ENCODE peak calls at places on chromosomes 2 and 18, in six cellular contexts. X is osteoblast, Y is H9, B is IMR-90, H is HCT116, I is GM23248. W is an unnamed sample. For H3K4me1, the result is how much of the 10 kb centered on the place peaks cover.

GRCh38 chr2:227198866-227199265 is 34.4 kb downstream of the COL4A3 start:
- DNase-seq in X (no peak), Y (no peak), B (no peak), H (no peak), I (no peak), W (no peak)

GRCh38 chr2:62348700-62349099 is 152.8 kb downstream of the B3GNT2 start:
- DNase-seq in X (no peak), Y (no peak), B (no peak), H (no peak), I (no peak), W (no peak)

GRCh38 chr2:230582851-230583283 is 129.8 kb upstream of the CAB39 start:
- DNase-seq in X (peak), Y (no peak), B (peak), H (no peak), I (no peak), W (no peak)

GRCh38 chr2:43399515-43400245 is 173.3 kb upstream of the ZFP36L2 start:
- DNase-seq in X (peak), Y (no peak), B (peak), H (no peak), I (peak), W (no peak)

GRCh38 chr2:158045362-158045761 is 56.3 kb upstream of the UPP2 start:
- DNase-seq in X (no peak), Y (peak), B (no peak), H (peak), I (no peak), W (no peak)

GRCh38 chr2:190482441-190482840 is 52.1 kb downstream of the NEMP2 start:
- DNase-seq in X (no peak), Y (no peak), B (peak), H (no peak), I (peak), W (no peak)

GRCh38 chr2:185484601-185485000 is 254.0 kb upstream of the FSIP2 start:
- DNase-seq in X (no peak), Y (peak), B (no peak), H (no peak), I (no peak), W (no peak)

GRCh38 chr18:46542545-46542944 is 114.5 kb downstream of the LOXHD1 start:
- DNase-seq in X (no peak), Y (no peak), B (no peak), H (no peak), I (peak), W (no peak)

GRCh38 chr2:40325111-40325510 is 126.8 kb downstream of the SLC8A1 start:
- DNase-seq in X (no peak), Y (no peak), B (no peak), H (no peak), I (no peak), W (no peak)

GRCh38 chr2:73984922-73985317 is 210 bp downstream of the TET3 start:
- DNase-seq in X (peak), Y (no peak), B (no peak), H (no peak), I (no peak), W (no peak)

GRCh38 chr2:43068053-43068471 is 158.3 kb downstream of the ZFP36L2 start:
- DNase-seq in X (peak), Y (peak), B (no peak), H (no peak), I (no peak), W (no peak)

GRCh38 chr2:181821064-181821463 is 70.5 kb upstream of the ITPRID2 start:
- DNase-seq in X (peak), Y (no peak), B (no peak), H (no peak), I (no peak), W (no peak)

GRCh38 chr2:181818036-181818680 is 73.4 kb upstream of the ITPRID2 start:
- DNase-seq in X (no peak), Y (no peak), B (no peak), H (no peak), I (no peak), W (no peak)

GRCh38 chr2:181818826-181819225 is 72.7 kb upstream of the ITPRID2 start:
- DNase-seq in X (no peak), Y (no peak), B (no peak), H (no peak), I (no peak), W (no peak)

GRCh38 chr2:181823405-181823804 is 68.1 kb upstream of the ITPRID2 start:
- DNase-seq in X (no peak), Y (no peak), B (peak), H (no peak), I (no peak), W (no peak)

GRCh38 chr2:181822097-181822496 is 69.4 kb upstream of the ITPRID2 start:
- DNase-seq in X (no peak), Y (no peak), B (no peak), H (no peak), I (no peak), W (no peak)
- H3K4me1 ChIP-seq in X (under half), Y (under half), B (under half), H (under half), I (under half), W (under half)

GRCh38 chr2:137607722-137608121 is 356.6 kb upstream of the HNMT start:
- DNase-seq in X (no peak), Y (no peak), B (no peak), H (no peak), I (no peak), W (no peak)
- H2AFZ ChIP-seq in X (no peak), Y (no peak), B (no peak), H (no peak), I (no peak), W (no peak)

DNA sequence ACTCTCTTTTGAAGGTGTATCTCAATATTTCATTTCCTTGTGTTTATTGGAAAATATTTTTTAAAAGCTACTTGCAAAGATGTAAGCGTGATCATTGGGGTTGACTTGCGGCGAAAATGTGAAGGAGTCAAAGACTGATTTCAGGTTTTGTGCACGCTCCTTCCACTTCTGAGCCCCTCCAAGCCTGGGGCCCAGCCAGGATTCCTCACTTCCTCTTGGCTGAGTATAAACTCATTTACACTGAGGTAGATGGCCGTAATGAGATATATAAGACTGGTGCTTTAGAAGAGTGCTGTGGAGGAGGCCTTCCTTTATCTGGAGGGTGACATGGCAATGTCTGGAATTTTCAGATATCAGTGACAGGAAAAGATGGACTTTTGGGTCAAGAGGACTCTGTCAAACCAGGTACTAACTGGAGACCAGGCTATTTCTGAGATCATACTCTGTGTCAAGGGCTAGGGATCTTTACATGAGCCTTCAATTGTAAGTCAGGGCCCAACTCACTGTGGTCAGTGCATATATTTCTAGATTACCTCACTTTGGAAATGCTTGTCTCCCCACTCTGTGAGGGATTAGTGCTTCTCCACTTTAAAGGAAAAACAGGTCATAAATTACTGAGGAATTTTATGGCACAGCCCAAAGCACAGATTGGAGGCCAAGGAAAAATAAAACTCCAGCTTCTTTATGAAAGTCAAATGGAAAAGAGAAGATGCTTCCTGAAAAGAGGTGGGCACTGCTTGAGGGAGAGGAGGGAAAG is 22.7 kb downstream of the PRKCE start:
- DNase-seq in X (no peak), Y (no peak), B (peak), H (no peak), I (peak), W (no peak)
- H3K27ac ChIP-seq in X (no peak), Y (no peak), B (no peak), H (peak), I (peak), W (no peak)

GRCh38 chr18:907171-907879 is 2.7 kb downstream of the ADCYAP1 start:
- DNase-seq in X (peak), Y (peak), B (no peak), H (no peak), I (peak), W (no peak)

GRCh38 chr18:906416-907170 is 1.9 kb downstream of the ADCYAP1 start:
- DNase-seq in X (peak), Y (peak), B (no peak), H (no peak), I (peak), W (no peak)

GRCh38 chr18:904135-905090 is at the start of gene ADCYAP1:
- DNase-seq in X (peak), Y (peak), B (no peak), H (no peak), I (peak), W (no peak)

GRCh38 chr18:905307-905947 is 756 bp downstream of the ADCYAP1 start:
- DNase-seq in X (peak), Y (peak), B (no peak), H (no peak), I (no peak), W (no peak)

GRCh38 chr18:905948-906415 is 1.3 kb downstream of the ADCYAP1 start:
- DNase-seq in X (peak), Y (peak), B (no peak), H (no peak), I (no peak), W (no peak)
- H3K4me1 ChIP-seq in X (under half), Y (under half), B (under half), H (under half), I (under half), W (under half)

GRCh38 chr2:128145651-128146050 is 54.7 kb downstream of the UGGT1 start:
- DNase-seq in X (no peak), Y (no peak), B (peak), H (no peak), I (no peak), W (no peak)
- H2AFZ ChIP-seq in X (no peak), Y (no peak), B (no peak), H (no peak), I (no peak), W (no peak)

GRCh38 chr2:127072970-127073369 is 34.0 kb downstream of the BIN1 start:
- DNase-seq in X (no peak), Y (no peak), B (no peak), H (no peak), I (no peak), W (no peak)
- H3K27ac ChIP-seq in X (no peak), Y (no peak), B (no peak), H (no peak), I (no peak), W (no peak)

GRCh38 chr18:476368-476767 is 24.1 kb downstream of the COLEC12 start:
- DNase-seq in X (no peak), Y (no peak), B (no peak), H (no peak), I (no peak), W (no peak)
- H3K4me1 ChIP-seq in X (half or more), Y (under half), B (under half), H (under half), I (half or more), W (under half)

GRCh38 chr2:174325932-174326879 is 8.5 kb upstream of the SP9 start:
- DNase-seq in X (peak), Y (peak), B (peak), H (no peak), I (peak), W (no peak)
- H2AFZ ChIP-seq in X (no peak), Y (no peak), B (peak), H (no peak), I (peak), W (peak)

GRCh38 chr18:80233899-80234298 is 13.4 kb downstream of the PARD6G start:
- DNase-seq in X (no peak), Y (no peak), B (no peak), H (no peak), I (no peak), W (no peak)
- H3K27ac ChIP-seq in X (no peak), Y (no peak), B (no peak), H (no peak), I (no peak), W (no peak)